ENCODE peak calls at places on chromosome 21, in ten cellular contexts. One of them, this sample, is unnamed.
A peak's percentile ranks its signal among the peaks of the same experiment; 100 is the strongest.

GRCh38 chr21:46081022-46081861 is 16.7 kb upstream of the COL6A2 start:
- DNase-seq in posterior cingulate gyrus: no peak
- DNase-seq in NCI-H1694 treated with DMSO at 0.1 percent for 48 hours: no peak
- DNase-seq in mucosa of gallbladder: no peak
- DNase-seq in HT1080: no peak
- DNase-seq in Kasumi-1: no peak
- DNase-seq in effector CD4-positive, alpha-beta T cell: no peak
- DNase-seq in cerebellar cortex: no peak
- DNase-seq in NCI-H1092: no peak
- DNase-seq in upper lobe of right lung: peak; percentile 54
- DNase-seq in this sample: peak; percentile 33

GRCh38 chr21:32131960-32132359 is 146.9 kb downstream of the MIS18A start:
- DNase-seq in posterior cingulate gyrus: no peak
- DNase-seq in NCI-H1694 treated with DMSO at 0.1 percent for 48 hours: no peak
- DNase-seq in mucosa of gallbladder: no peak
- DNase-seq in HT1080: peak; percentile 8
- DNase-seq in Kasumi-1: no peak
- DNase-seq in effector CD4-positive, alpha-beta T cell: no peak
- DNase-seq in cerebellar cortex: peak; percentile 7
- DNase-seq in NCI-H1092: no peak
- DNase-seq in upper lobe of right lung: no peak
- DNase-seq in this sample: no peak

GRCh38 chr21:25750085-25750484 is 15.3 kb downstream of the GABPA start:
- DNase-seq in posterior cingulate gyrus: no peak
- DNase-seq in NCI-H1694 treated with DMSO at 0.1 percent for 48 hours: no peak
- DNase-seq in mucosa of gallbladder: no peak
- DNase-seq in HT1080: peak; percentile 16
- DNase-seq in Kasumi-1: peak; percentile 66
- DNase-seq in effector CD4-positive, alpha-beta T cell: no peak
- DNase-seq in cerebellar cortex: no peak
- DNase-seq in NCI-H1092: no peak
- DNase-seq in upper lobe of right lung: no peak
- DNase-seq in this sample: no peak

GRCh38 chr21:46099476-46099875 is 1.6 kb downstream of the COL6A2 start:
- DNase-seq in posterior cingulate gyrus: no peak
- DNase-seq in NCI-H1694 treated with DMSO at 0.1 percent for 48 hours: no peak
- DNase-seq in mucosa of gallbladder: peak; percentile 9
- DNase-seq in HT1080: peak; percentile 31
- DNase-seq in Kasumi-1: no peak
- DNase-seq in effector CD4-positive, alpha-beta T cell: no peak
- DNase-seq in cerebellar cortex: no peak
- DNase-seq in NCI-H1092: no peak
- DNase-seq in upper lobe of right lung: peak; percentile 65
- DNase-seq in this sample: peak; percentile 42

GRCh38 chr21:33075128-33075527 is 5.2 kb downstream of the OLIG1 start:
- DNase-seq in posterior cingulate gyrus: no peak
- DNase-seq in NCI-H1694 treated with DMSO at 0.1 percent for 48 hours: no peak
- DNase-seq in mucosa of gallbladder: no peak
- DNase-seq in HT1080: no peak
- DNase-seq in Kasumi-1: no peak
- DNase-seq in effector CD4-positive, alpha-beta T cell: no peak
- DNase-seq in cerebellar cortex: no peak
- DNase-seq in NCI-H1092: no peak
- DNase-seq in upper lobe of right lung: no peak
- DNase-seq in this sample: no peak

GRCh38 chr21:43866659-43867331 is 1.8 kb downstream of the AGPAT3 start:
- DNase-seq in posterior cingulate gyrus: no peak
- DNase-seq in NCI-H1694 treated with DMSO at 0.1 percent for 48 hours: no peak
- DNase-seq in mucosa of gallbladder: peak; percentile 40
- DNase-seq in HT1080: no peak
- DNase-seq in Kasumi-1: no peak
- DNase-seq in effector CD4-positive, alpha-beta T cell: peak; percentile 47
- DNase-seq in cerebellar cortex: no peak
- DNase-seq in NCI-H1092: no peak
- DNase-seq in upper lobe of right lung: peak; percentile 77
- DNase-seq in this sample: peak; percentile 92

GRCh38 chr21:43991447-43991991 is 20.6 kb upstream of the TRAPPC10 start:
- DNase-seq in posterior cingulate gyrus: no peak
- DNase-seq in NCI-H1694 treated with DMSO at 0.1 percent for 48 hours: no peak
- DNase-seq in mucosa of gallbladder: no peak
- DNase-seq in HT1080: no peak
- DNase-seq in Kasumi-1: no peak
- DNase-seq in effector CD4-positive, alpha-beta T cell: no peak
- DNase-seq in cerebellar cortex: no peak
- DNase-seq in NCI-H1092: no peak
- DNase-seq in upper lobe of right lung: no peak
- DNase-seq in this sample: no peak

GRCh38 chr21:42352433-42353095 is 1.8 kb upstream of the TFF2 start:
- DNase-seq in posterior cingulate gyrus: no peak
- DNase-seq in NCI-H1694 treated with DMSO at 0.1 percent for 48 hours: no peak
- DNase-seq in mucosa of gallbladder: no peak
- DNase-seq in HT1080: peak; percentile 5
- DNase-seq in Kasumi-1: no peak
- DNase-seq in effector CD4-positive, alpha-beta T cell: no peak
- DNase-seq in cerebellar cortex: no peak
- DNase-seq in NCI-H1092: no peak
- DNase-seq in upper lobe of right lung: peak; percentile 32
- DNase-seq in this sample: no peak

GRCh38 chr21:41167348-41168342 is at the start of gene BACE2:
- DNase-seq in posterior cingulate gyrus: peak; percentile 46
- DNase-seq in NCI-H1694 treated with DMSO at 0.1 percent for 48 hours: no peak
- DNase-seq in mucosa of gallbladder: peak; percentile 80
- DNase-seq in HT1080: peak; percentile 55
- DNase-seq in Kasumi-1: peak; percentile 43
- DNase-seq in effector CD4-positive, alpha-beta T cell: no peak
- DNase-seq in cerebellar cortex: no peak
- DNase-seq in NCI-H1092: peak; percentile 19
- DNase-seq in upper lobe of right lung: peak; percentile 90
- DNase-seq in this sample: peak; percentile 69

GRCh38 chr21:46120301-46121285 is 22.7 kb downstream of the COL6A2 start:
- DNase-seq in posterior cingulate gyrus: peak; percentile 1
- DNase-seq in NCI-H1694 treated with DMSO at 0.1 percent for 48 hours: no peak
- DNase-seq in mucosa of gallbladder: no peak
- DNase-seq in HT1080: no peak
- DNase-seq in Kasumi-1: no peak
- DNase-seq in effector CD4-positive, alpha-beta T cell: no peak
- DNase-seq in cerebellar cortex: no peak
- DNase-seq in NCI-H1092: no peak
- DNase-seq in upper lobe of right lung: peak; percentile 60
- DNase-seq in this sample: peak; percentile 45

GRCh38 chr21:43716376-43717165 is 2.4 kb upstream of the PDXK start:
- DNase-seq in posterior cingulate gyrus: no peak
- DNase-seq in NCI-H1694 treated with DMSO at 0.1 percent for 48 hours: no peak
- DNase-seq in mucosa of gallbladder: no peak
- DNase-seq in HT1080: peak; percentile 37
- DNase-seq in Kasumi-1: no peak
- DNase-seq in effector CD4-positive, alpha-beta T cell: no peak
- DNase-seq in cerebellar cortex: no peak
- DNase-seq in NCI-H1092: no peak
- DNase-seq in upper lobe of right lung: no peak
- DNase-seq in this sample: no peak

GRCh38 chr21:43864313-43864805 is 664 bp upstream of the AGPAT3 start:
- DNase-seq in posterior cingulate gyrus: no peak
- DNase-seq in NCI-H1694 treated with DMSO at 0.1 percent for 48 hours: no peak
- DNase-seq in mucosa of gallbladder: peak; percentile 30
- DNase-seq in HT1080: no peak
- DNase-seq in Kasumi-1: peak; percentile 3
- DNase-seq in effector CD4-positive, alpha-beta T cell: peak; percentile 11
- DNase-seq in cerebellar cortex: peak; percentile 23
- DNase-seq in NCI-H1092: no peak
- DNase-seq in upper lobe of right lung: peak; percentile 87
- DNase-seq in this sample: peak; percentile 75

GRCh38 chr21:38810826-38811164 is 5.1 kb downstream of the ETS2 start:
- DNase-seq in posterior cingulate gyrus: no peak
- DNase-seq in NCI-H1694 treated with DMSO at 0.1 percent for 48 hours: no peak
- DNase-seq in mucosa of gallbladder: no peak
- DNase-seq in HT1080: no peak
- DNase-seq in Kasumi-1: no peak
- DNase-seq in effector CD4-positive, alpha-beta T cell: no peak
- DNase-seq in cerebellar cortex: no peak
- DNase-seq in NCI-H1092: no peak
- DNase-seq in upper lobe of right lung: no peak
- DNase-seq in this sample: no peak

GRCh38 chr21:33421713-33422393 is 18.6 kb downstream of the IFNGR2 start:
- DNase-seq in posterior cingulate gyrus: no peak
- DNase-seq in NCI-H1694 treated with DMSO at 0.1 percent for 48 hours: no peak
- DNase-seq in mucosa of gallbladder: no peak
- DNase-seq in HT1080: no peak
- DNase-seq in Kasumi-1: no peak
- DNase-seq in effector CD4-positive, alpha-beta T cell: no peak
- DNase-seq in cerebellar cortex: no peak
- DNase-seq in NCI-H1092: no peak
- DNase-seq in upper lobe of right lung: no peak
- DNase-seq in this sample: no peak

GRCh38 chr21:45407629-45408247 is 2.8 kb downstream of the COL18A1 start:
- DNase-seq in posterior cingulate gyrus: no peak
- DNase-seq in NCI-H1694 treated with DMSO at 0.1 percent for 48 hours: no peak
- DNase-seq in mucosa of gallbladder: no peak
- DNase-seq in HT1080: no peak
- DNase-seq in Kasumi-1: no peak
- DNase-seq in effector CD4-positive, alpha-beta T cell: no peak
- DNase-seq in cerebellar cortex: no peak
- DNase-seq in NCI-H1092: no peak
- DNase-seq in upper lobe of right lung: no peak
- DNase-seq in this sample: no peak

GRCh38 chr21:45282283-45283018 is 5.2 kb downstream of the POFUT2 start:
- DNase-seq in posterior cingulate gyrus: no peak
- DNase-seq in NCI-H1694 treated with DMSO at 0.1 percent for 48 hours: no peak
- DNase-seq in mucosa of gallbladder: no peak
- DNase-seq in HT1080: no peak
- DNase-seq in Kasumi-1: no peak
- DNase-seq in effector CD4-positive, alpha-beta T cell: no peak
- DNase-seq in cerebellar cortex: no peak
- DNase-seq in NCI-H1092: no peak
- DNase-seq in upper lobe of right lung: peak; percentile 42
- DNase-seq in this sample: peak; percentile 33

GRCh38 chr21:41892726-41893125 is 13.6 kb upstream of the PRDM15 start:
- DNase-seq in posterior cingulate gyrus: no peak
- DNase-seq in NCI-H1694 treated with DMSO at 0.1 percent for 48 hours: no peak
- DNase-seq in mucosa of gallbladder: no peak
- DNase-seq in HT1080: no peak
- DNase-seq in Kasumi-1: no peak
- DNase-seq in effector CD4-positive, alpha-beta T cell: no peak
- DNase-seq in cerebellar cortex: no peak
- DNase-seq in NCI-H1092: no peak
- DNase-seq in upper lobe of right lung: no peak
- DNase-seq in this sample: no peak

GRCh38 chr21:44261191-44261631 is 486 bp downstream of the DNMT3L start:
- DNase-seq in posterior cingulate gyrus: no peak
- DNase-seq in NCI-H1694 treated with DMSO at 0.1 percent for 48 hours: no peak
- DNase-seq in mucosa of gallbladder: no peak
- DNase-seq in HT1080: no peak
- DNase-seq in Kasumi-1: no peak
- DNase-seq in effector CD4-positive, alpha-beta T cell: no peak
- DNase-seq in cerebellar cortex: no peak
- DNase-seq in NCI-H1092: no peak
- DNase-seq in upper lobe of right lung: no peak
- DNase-seq in this sample: no peak

GRCh38 chr21:41706678-41707077 is 60.2 kb downstream of the RIPK4 start:
- DNase-seq in posterior cingulate gyrus: no peak
- DNase-seq in NCI-H1694 treated with DMSO at 0.1 percent for 48 hours: no peak
- DNase-seq in mucosa of gallbladder: peak; percentile 79
- DNase-seq in HT1080: peak; percentile 30
- DNase-seq in Kasumi-1: no peak
- DNase-seq in effector CD4-positive, alpha-beta T cell: no peak
- DNase-seq in cerebellar cortex: no peak
- DNase-seq in NCI-H1092: no peak
- DNase-seq in upper lobe of right lung: no peak
- DNase-seq in this sample: no peak

GRCh38 chr21:30979054-30979453 is 59.2 kb downstream of the KRTAP19-8 start:
- DNase-seq in posterior cingulate gyrus: no peak
- DNase-seq in NCI-H1694 treated with DMSO at 0.1 percent for 48 hours: no peak
- DNase-seq in mucosa of gallbladder: no peak
- DNase-seq in HT1080: no peak
- DNase-seq in Kasumi-1: no peak
- DNase-seq in effector CD4-positive, alpha-beta T cell: no peak
- DNase-seq in cerebellar cortex: no peak
- DNase-seq in NCI-H1092: no peak
- DNase-seq in upper lobe of right lung: no peak
- DNase-seq in this sample: no peak

GRCh38 chr21:18443085-18443484 is 39.5 kb upstream of the TMPRSS15 start:
- DNase-seq in posterior cingulate gyrus: no peak
- DNase-seq in NCI-H1694 treated with DMSO at 0.1 percent for 48 hours: no peak
- DNase-seq in mucosa of gallbladder: no peak
- DNase-seq in HT1080: no peak
- DNase-seq in Kasumi-1: no peak
- DNase-seq in effector CD4-positive, alpha-beta T cell: no peak
- DNase-seq in cerebellar cortex: no peak
- DNase-seq in NCI-H1092: peak; percentile 78
- DNase-seq in upper lobe of right lung: no peak
- DNase-seq in this sample: no peak

GRCh38 chr21:38561205-38561604 is 62.9 kb upstream of the ERG start:
- DNase-seq in posterior cingulate gyrus: no peak
- DNase-seq in NCI-H1694 treated with DMSO at 0.1 percent for 48 hours: no peak
- DNase-seq in mucosa of gallbladder: no peak
- DNase-seq in HT1080: no peak
- DNase-seq in Kasumi-1: no peak
- DNase-seq in effector CD4-positive, alpha-beta T cell: no peak
- DNase-seq in cerebellar cortex: no peak
- DNase-seq in NCI-H1092: no peak
- DNase-seq in upper lobe of right lung: no peak
- DNase-seq in this sample: no peak

GRCh38 chr21:19034041-19034440 is 630.5 kb upstream of the TMPRSS15 start:
- DNase-seq in posterior cingulate gyrus: no peak
- DNase-seq in NCI-H1694 treated with DMSO at 0.1 percent for 48 hours: no peak
- DNase-seq in mucosa of gallbladder: no peak
- DNase-seq in HT1080: no peak
- DNase-seq in Kasumi-1: no peak
- DNase-seq in effector CD4-positive, alpha-beta T cell: no peak
- DNase-seq in cerebellar cortex: peak; percentile 86
- DNase-seq in NCI-H1092: no peak
- DNase-seq in upper lobe of right lung: no peak
- DNase-seq in this sample: no peak

GRCh38 chr21:17797967-17798366 is 21.2 kb downstream of the C21orf91 start:
- DNase-seq in posterior cingulate gyrus: no peak
- DNase-seq in NCI-H1694 treated with DMSO at 0.1 percent for 48 hours: no peak
- DNase-seq in mucosa of gallbladder: no peak
- DNase-seq in HT1080: no peak
- DNase-seq in Kasumi-1: no peak
- DNase-seq in effector CD4-positive, alpha-beta T cell: no peak
- DNase-seq in cerebellar cortex: no peak
- DNase-seq in NCI-H1092: no peak
- DNase-seq in upper lobe of right lung: no peak
- DNase-seq in this sample: no peak

GRCh38 chr21:42002421-42002958 is 7.7 kb downstream of the ZBTB21 start:
- DNase-seq in posterior cingulate gyrus: no peak
- DNase-seq in NCI-H1694 treated with DMSO at 0.1 percent for 48 hours: no peak
- DNase-seq in mucosa of gallbladder: no peak
- DNase-seq in HT1080: peak; percentile 77
- DNase-seq in Kasumi-1: no peak
- DNase-seq in effector CD4-positive, alpha-beta T cell: peak; percentile 28
- DNase-seq in cerebellar cortex: no peak
- DNase-seq in NCI-H1092: no peak
- DNase-seq in upper lobe of right lung: no peak
- DNase-seq in this sample: no peak

GRCh38 chr21:43972850-43973633 is 39.1 kb upstream of the TRAPPC10 start:
- DNase-seq in posterior cingulate gyrus: no peak
- DNase-seq in NCI-H1694 treated with DMSO at 0.1 percent for 48 hours: no peak
- DNase-seq in mucosa of gallbladder: no peak
- DNase-seq in HT1080: no peak
- DNase-seq in Kasumi-1: no peak
- DNase-seq in effector CD4-positive, alpha-beta T cell: no peak
- DNase-seq in cerebellar cortex: no peak
- DNase-seq in NCI-H1092: no peak
- DNase-seq in upper lobe of right lung: no peak
- DNase-seq in this sample: no peak

GRCh38 chr21:26096972-26097371 is 73.6 kb downstream of the APP start:
- DNase-seq in posterior cingulate gyrus: no peak
- DNase-seq in NCI-H1694 treated with DMSO at 0.1 percent for 48 hours: no peak
- DNase-seq in mucosa of gallbladder: no peak
- DNase-seq in HT1080: no peak
- DNase-seq in Kasumi-1: no peak
- DNase-seq in effector CD4-positive, alpha-beta T cell: no peak
- DNase-seq in cerebellar cortex: no peak
- DNase-seq in NCI-H1092: no peak
- DNase-seq in upper lobe of right lung: no peak
- DNase-seq in this sample: no peak

GRCh38 chr21:45297329-45297728 is 9.6 kb upstream of the POFUT2 start:
- DNase-seq in posterior cingulate gyrus: no peak
- DNase-seq in NCI-H1694 treated with DMSO at 0.1 percent for 48 hours: no peak
- DNase-seq in mucosa of gallbladder: no peak
- DNase-seq in HT1080: no peak
- DNase-seq in Kasumi-1: no peak
- DNase-seq in effector CD4-positive, alpha-beta T cell: no peak
- DNase-seq in cerebellar cortex: no peak
- DNase-seq in NCI-H1092: no peak
- DNase-seq in upper lobe of right lung: no peak
- DNase-seq in this sample: no peak